ENCODE peak calls at places on chromosomes 7 and 10, in five cellular contexts. C, T, W, Y and I are unnamed samples.

GRCh38 chr10:79070091-79070610 is 1.4 kb downstream of the ZMIZ1 start:
- DNase-seq in C (peak; percentile 53), T (peak; percentile 91), W (no peak), Y (peak; percentile 52), I (no peak)

GRCh38 chr10:70656489-70656888 is 15.8 kb upstream of the ADAMTS14 start:
- DNase-seq in C (peak; percentile 55), T (no peak), W (no peak), Y (no peak), I (no peak)

GRCh38 chr10:11845113-11845512 is 22.0 kb downstream of the PROSER2 start:
- DNase-seq in C (no peak), T (no peak), W (no peak), Y (no peak), I (no peak)

GRCh38 chr10:31977440-31978157 is 49.0 kb upstream of the ARHGAP12 start:
- DNase-seq in C (no peak), T (no peak), W (no peak), Y (no peak), I (no peak)

GRCh38 chr10:71339796-71340589 is 20.9 kb downstream of the SLC29A3 start:
- DNase-seq in C (no peak), T (peak; percentile 37), W (no peak), Y (peak; percentile 51), I (no peak)

GRCh38 chr7:24200407-24200806 is 83.6 kb upstream of the NPY start:
- DNase-seq in C (no peak), T (no peak), W (no peak), Y (no peak), I (no peak)

GRCh38 chr10:84293574-84294016 is 34.8 kb upstream of the CCSER2 start:
- DNase-seq in C (no peak), T (no peak), W (no peak), Y (no peak), I (no peak)

GRCh38 chr10:110447886-110448285 is 49.8 kb upstream of the DUSP5 start:
- DNase-seq in C (no peak), T (no peak), W (no peak), Y (no peak), I (no peak)

GRCh38 chr10:65811931-65812525 is 1113.8 kb upstream of the LRRTM3 start:
- DNase-seq in C (no peak), T (peak; percentile 73), W (no peak), Y (no peak), I (no peak)

GRCh38 chr10:62454696-62455451 is 80.7 kb downstream of the ZNF365 start:
- DNase-seq in C (peak; percentile 28), T (no peak), W (peak; percentile 68), Y (no peak), I (peak; percentile 20)

GRCh38 chr10:72276421-72277339 is 3.0 kb downstream of the DDIT4 start:
- DNase-seq in C (peak; percentile 86), T (no peak), W (no peak), Y (peak; percentile 44), I (peak; percentile 53)

GRCh38 chr10:110216942-110217341 is 9.5 kb downstream of the MXI1 start:
- DNase-seq in C (no peak), T (no peak), W (no peak), Y (no peak), I (no peak)

GRCh38 chr10:69634759-69635425 is 4.8 kb downstream of the FAM241B start:
- DNase-seq in C (no peak), T (peak; percentile 51), W (no peak), Y (no peak), I (no peak)

GRCh38 chr7:99357701-99358490 is 16.6 kb upstream of the ARPC1B start:
- DNase-seq in C (no peak), T (no peak), W (no peak), Y (no peak), I (no peak)
- H3K36me3 ChIP-seq in C (peaks cover 38% of the 10 kb centered on the region), T (peaks cover 28% of the 10 kb centered on the region), W (no peaks in the 10 kb centered on the region), Y (peaks cover 65% of the 10 kb centered on the region), I (no peaks in the 10 kb centered on the region)

GRCh38 chr10:90865400-90865799 is 6.4 kb upstream of the RPP30 start:
- DNase-seq in C (no peak), T (no peak), W (no peak), Y (no peak), I (no peak)
- TF ChIP-seq CTCF in C (no peak), T (no peak), W (no peak), Y (no peak), I (no peak)

GRCh38 chr10:101001225-101002035 is 1.8 kb downstream of the LZTS2 start:
- DNase-seq in C (peak; percentile 80), T (no peak), W (peak; percentile 95), Y (peak; percentile 81), I (peak; percentile 90)
- TF ChIP-seq POLR2A in C (no peak), T (peak; percentile 63), W (peak; percentile 89), Y (peak; percentile 62), I (peak; percentile 75)

GRCh38 chr10:127055263-127055662 is 141.1 kb downstream of the INSYN2A start:
- DNase-seq in C (no peak), T (no peak), W (no peak), Y (no peak), I (no peak)
- H3K36me3 ChIP-seq in C (peaks cover 6% of the 10 kb centered on the region), T (no peaks in the 10 kb centered on the region), W (no peaks in the 10 kb centered on the region), Y (peaks cover 13% of the 10 kb centered on the region), I (peaks cover 7% of the 10 kb centered on the region)

GRCh38 chr7:106177295-106177690 is 65.2 kb upstream of the SYPL1 start:
- DNase-seq in C (no peak), T (no peak), W (no peak), Y (no peak), I (no peak)

GRCh38 chr7:106177738-106178592 is 65.9 kb upstream of the SYPL1 start:
- DNase-seq in C (no peak), T (no peak), W (no peak), Y (peak; percentile 13), I (peak; percentile 73)

GRCh38 chr7:106176414-106177294 is 64.5 kb upstream of the SYPL1 start:
- DNase-seq in C (peak; percentile 84), T (peak; percentile 95), W (peak; percentile 77), Y (peak; percentile 85), I (peak; percentile 63)

GRCh38 chr7:106179256-106179655 is 67.1 kb upstream of the SYPL1 start:
- DNase-seq in C (no peak), T (no peak), W (no peak), Y (no peak), I (no peak)

GRCh38 chr7:106178593-106179134 is 66.6 kb upstream of the SYPL1 start:
- DNase-seq in C (peak; percentile 32), T (no peak), W (no peak), Y (no peak), I (no peak)
- TF ChIP-seq CTCF in C (peak; percentile 32), T (peak; percentile 35), W (no peak), Y (no peak), I (no peak)

DNA sequence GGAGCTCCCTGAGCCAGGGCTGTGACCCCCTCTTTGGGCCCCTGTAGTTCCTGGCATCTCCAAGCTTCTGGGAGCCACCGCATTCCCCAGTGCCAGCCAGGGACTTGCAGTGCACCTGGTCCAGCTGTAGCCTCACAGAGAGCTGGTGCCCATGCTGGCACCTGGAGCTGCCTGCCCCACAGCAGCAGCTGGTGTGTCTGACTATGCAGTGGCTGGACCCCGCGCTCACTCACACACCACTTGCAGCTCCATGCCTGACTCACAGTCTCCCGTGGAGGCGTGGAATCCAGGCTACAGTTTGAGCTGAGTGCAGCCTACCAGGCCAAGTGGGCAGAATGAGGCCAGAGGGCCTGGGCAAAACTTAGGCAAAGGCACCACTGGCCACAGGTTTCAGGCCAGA is 102.2 kb upstream of the NAMPT start:
- DNase-seq in C (no peak), T (peak; percentile 53), W (no peak), Y (no peak), I (no peak)
- TF ChIP-seq POLR2A in C (no peak), T (no peak), W (no peak), Y (no peak), I (no peak)

GRCh38 chr7:102403563-102403962 is 7.4 kb downstream of the PRKRIP1 start:
- DNase-seq in C (no peak), T (no peak), W (no peak), Y (no peak), I (no peak)
- H3K36me3 ChIP-seq in C (peaks cover 12% of the 10 kb centered on the region), T (peaks cover 23% of the 10 kb centered on the region), W (no peaks in the 10 kb centered on the region), Y (peaks cover 48% of the 10 kb centered on the region), I (peaks cover 94% of the 10 kb centered on the region)

DNA sequence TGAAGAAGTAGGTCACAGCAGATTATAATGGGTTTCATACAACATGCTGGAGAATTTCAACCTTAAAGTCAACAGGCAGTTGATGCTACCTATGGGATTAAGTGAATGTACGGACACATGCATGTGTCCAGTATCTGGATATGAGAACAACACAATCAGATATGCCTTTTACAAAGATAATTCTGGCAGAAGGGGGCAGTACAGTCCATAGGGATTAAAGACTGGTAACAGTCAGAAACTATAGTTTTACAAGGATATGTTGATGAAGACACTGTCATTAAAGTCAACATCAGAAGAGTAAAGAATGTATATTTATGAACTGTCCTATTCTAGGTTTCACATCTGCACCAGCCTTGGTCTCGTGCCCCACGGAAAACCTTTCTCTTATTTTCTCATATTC is 41.5 kb downstream of the ANKMY2 start:
- DNase-seq in C (no peak), T (no peak), W (no peak), Y (no peak), I (no peak)
- TF ChIP-seq CTCF in C (peak; percentile 23), T (no peak), W (no peak), Y (no peak), I (peak; percentile 15)

DNA sequence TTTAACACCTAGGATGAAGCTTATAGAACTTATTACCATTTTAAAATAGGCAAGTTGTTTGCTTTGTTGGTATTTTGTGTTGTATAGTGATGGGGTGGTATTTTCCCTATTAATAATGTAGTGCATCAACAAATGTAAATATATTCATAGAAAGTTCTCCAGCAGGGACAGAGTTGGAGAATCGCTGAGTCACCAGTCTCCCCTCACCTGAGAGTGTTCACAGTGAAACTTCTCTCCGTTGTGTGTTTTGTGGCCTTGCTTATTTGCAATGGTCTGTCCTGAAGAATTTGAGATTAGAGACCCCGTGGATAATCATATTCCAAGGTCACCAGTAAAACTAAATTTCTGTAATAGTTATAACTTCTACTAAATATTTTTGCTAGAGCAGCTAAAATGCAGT is 51.0 kb downstream of the HDAC9 start:
- DNase-seq in C (no peak), T (no peak), W (no peak), Y (no peak), I (no peak)
- TF ChIP-seq POLR2A in C (no peak), T (no peak), W (no peak), Y (no peak), I (no peak)

DNA sequence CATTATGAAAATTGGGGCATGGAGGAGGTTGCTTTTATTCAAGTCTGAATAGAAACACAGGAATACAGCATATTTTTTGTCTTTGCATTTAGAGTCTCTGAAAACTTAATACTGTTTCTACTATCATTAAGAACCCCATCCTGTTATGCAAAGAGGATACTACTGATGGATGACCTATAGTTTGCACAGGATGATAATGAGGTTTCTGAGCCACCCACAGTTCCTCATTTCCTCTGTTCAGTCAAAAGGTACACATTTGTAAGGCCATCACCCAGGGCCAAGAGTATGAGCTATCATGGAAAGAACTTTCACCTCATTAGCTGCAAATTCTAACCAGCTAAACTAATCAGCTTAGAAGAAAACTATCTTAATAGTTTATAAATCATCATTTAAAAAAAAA is 213.0 kb upstream of the CHRM2 start:
- DNase-seq in C (no peak), T (no peak), W (no peak), Y (no peak), I (no peak)
- H3K36me3 ChIP-seq in C (no peaks in the 10 kb centered on the region), T (no peaks in the 10 kb centered on the region), W (no peaks in the 10 kb centered on the region), Y (no peaks in the 10 kb centered on the region), I (no peaks in the 10 kb centered on the region)